ENCODE peak calls at places on chromosomes 4 and X, in seven cellular contexts. One of them, this sample, is unnamed.

GRCh38 chrX:132900631-132901030 is 57.8 kb downstream of the HS6ST2 start:
- DNase-seq in adrenal gland: no peak
- DNase-seq in AG04450: no peak
- DNase-seq in tibial artery: no peak
- DNase-seq in H1: no peak
- DNase-seq in cardiac muscle cell: peak
- DNase-seq in endodermal cell: no peak
- DNase-seq in this sample: no peak

GRCh38 chrX:106220177-106220576 is 52.1 kb downstream of the PWWP3B start:
- DNase-seq in adrenal gland: no peak
- DNase-seq in AG04450: no peak
- DNase-seq in tibial artery: no peak
- DNase-seq in H1: no peak
- DNase-seq in cardiac muscle cell: peak
- DNase-seq in endodermal cell: no peak
- DNase-seq in this sample: no peak

GRCh38 chr4:4396628-4397440 is 9.9 kb downstream of the NSG1 start:
- DNase-seq in adrenal gland: no peak
- DNase-seq in AG04450: peak
- DNase-seq in tibial artery: no peak
- DNase-seq in H1: peak
- DNase-seq in cardiac muscle cell: no peak
- DNase-seq in endodermal cell: peak
- DNase-seq in this sample: no peak

GRCh38 chr4:186724048-186724860 is 598 bp upstream of the FAT1 start:
- DNase-seq in adrenal gland: peak
- DNase-seq in AG04450: no peak
- DNase-seq in tibial artery: peak
- DNase-seq in H1: no peak
- DNase-seq in cardiac muscle cell: peak
- DNase-seq in endodermal cell: peak
- DNase-seq in this sample: peak

GRCh38 chrX:9356846-9357245 is 108.0 kb upstream of the TBL1X start:
- DNase-seq in adrenal gland: no peak
- DNase-seq in AG04450: no peak
- DNase-seq in tibial artery: no peak
- DNase-seq in H1: no peak
- DNase-seq in cardiac muscle cell: no peak
- DNase-seq in endodermal cell: no peak
- DNase-seq in this sample: no peak

GRCh38 chrX:106774981-106775380 is 27.5 kb upstream of the TBC1D8B start:
- DNase-seq in adrenal gland: no peak
- DNase-seq in AG04450: no peak
- DNase-seq in tibial artery: no peak
- DNase-seq in H1: no peak
- DNase-seq in cardiac muscle cell: no peak
- DNase-seq in endodermal cell: no peak
- DNase-seq in this sample: no peak

GRCh38 chr4:48333587-48333986 is 7.7 kb upstream of the SLAIN2 start:
- DNase-seq in adrenal gland: no peak
- DNase-seq in AG04450: no peak
- DNase-seq in tibial artery: no peak
- DNase-seq in H1: no peak
- DNase-seq in cardiac muscle cell: no peak
- DNase-seq in endodermal cell: no peak
- DNase-seq in this sample: no peak

GRCh38 chrX:150084474-150085229 is 146.4 kb upstream of the EOLA2 start:
- DNase-seq in adrenal gland: no peak
- DNase-seq in AG04450: peak
- DNase-seq in tibial artery: no peak
- DNase-seq in H1: no peak
- DNase-seq in cardiac muscle cell: peak
- DNase-seq in endodermal cell: no peak
- DNase-seq in this sample: no peak

GRCh38 chrX:43870758-43871419 is 11.4 kb downstream of the MAOB start:
- DNase-seq in adrenal gland: no peak
- DNase-seq in AG04450: no peak
- DNase-seq in tibial artery: no peak
- DNase-seq in H1: no peak
- DNase-seq in cardiac muscle cell: no peak
- DNase-seq in endodermal cell: no peak
- DNase-seq in this sample: no peak

GRCh38 chrX:74804574-74804973 is 120.7 kb downstream of the NEXMIF start:
- DNase-seq in adrenal gland: no peak
- DNase-seq in AG04450: no peak
- DNase-seq in tibial artery: no peak
- DNase-seq in H1: no peak
- DNase-seq in cardiac muscle cell: no peak
- DNase-seq in endodermal cell: no peak
- DNase-seq in this sample: no peak

GRCh38 chr4:185343726-185344581 is 51.8 kb downstream of the LRP2BP start:
- DNase-seq in adrenal gland: peak
- DNase-seq in AG04450: no peak
- DNase-seq in tibial artery: peak
- DNase-seq in H1: no peak
- DNase-seq in cardiac muscle cell: peak
- DNase-seq in endodermal cell: no peak
- DNase-seq in this sample: no peak

GRCh38 chrX:153627675-153628111 is 19.3 kb upstream of the DUSP9 start:
- DNase-seq in adrenal gland: no peak
- DNase-seq in AG04450: no peak
- DNase-seq in tibial artery: no peak
- DNase-seq in H1: no peak
- DNase-seq in cardiac muscle cell: no peak
- DNase-seq in endodermal cell: no peak
- DNase-seq in this sample: no peak

GRCh38 chr4:20840648-20841190 is 140.5 kb downstream of the PACRGL start:
- DNase-seq in adrenal gland: no peak
- DNase-seq in AG04450: no peak
- DNase-seq in tibial artery: no peak
- DNase-seq in H1: no peak
- DNase-seq in cardiac muscle cell: peak
- DNase-seq in endodermal cell: no peak
- DNase-seq in this sample: no peak

GRCh38 chr4:26746742-26747351 is 113.8 kb upstream of the STIM2 start:
- DNase-seq in adrenal gland: no peak
- DNase-seq in AG04450: no peak
- DNase-seq in tibial artery: no peak
- DNase-seq in H1: no peak
- DNase-seq in cardiac muscle cell: no peak
- DNase-seq in endodermal cell: no peak
- DNase-seq in this sample: no peak

GRCh38 chr4:161555689-161556660 is 607.8 kb downstream of the FSTL5 start:
- DNase-seq in adrenal gland: no peak
- DNase-seq in AG04450: peak
- DNase-seq in tibial artery: no peak
- DNase-seq in H1: no peak
- DNase-seq in cardiac muscle cell: peak
- DNase-seq in endodermal cell: no peak
- DNase-seq in this sample: no peak

GRCh38 chrX:153653556-153653955 is 6.6 kb downstream of the DUSP9 start:
- DNase-seq in adrenal gland: no peak
- DNase-seq in AG04450: no peak
- DNase-seq in tibial artery: no peak
- DNase-seq in H1: no peak
- DNase-seq in cardiac muscle cell: no peak
- DNase-seq in endodermal cell: no peak
- DNase-seq in this sample: no peak

GRCh38 chr4:102815981-102816380 is 11.4 kb downstream of the UBE2D3 start:
- DNase-seq in adrenal gland: no peak
- DNase-seq in AG04450: peak
- DNase-seq in tibial artery: no peak
- DNase-seq in H1: no peak
- DNase-seq in cardiac muscle cell: peak
- DNase-seq in endodermal cell: no peak
- DNase-seq in this sample: no peak

GRCh38 chr4:153004106-153004881 is 68.2 kb downstream of the FHDC1 start:
- DNase-seq in adrenal gland: no peak
- DNase-seq in AG04450: no peak
- DNase-seq in tibial artery: no peak
- DNase-seq in H1: no peak
- DNase-seq in cardiac muscle cell: no peak
- DNase-seq in endodermal cell: no peak
- DNase-seq in this sample: no peak

GRCh38 chrX:110944323-110944761 is 148.7 kb upstream of the CHRDL1 start:
- DNase-seq in adrenal gland: no peak
- DNase-seq in AG04450: no peak
- DNase-seq in tibial artery: peak
- DNase-seq in H1: no peak
- DNase-seq in cardiac muscle cell: no peak
- DNase-seq in endodermal cell: peak
- DNase-seq in this sample: no peak
- H3K4me3 ChIP-seq in adrenal gland: no peak
- H3K4me3 ChIP-seq in AG04450: no peak
- H3K4me3 ChIP-seq in tibial artery: no peak
- H3K4me3 ChIP-seq in H1: peak
- H3K4me3 ChIP-seq in cardiac muscle cell: peak
- H3K4me3 ChIP-seq in endodermal cell: peak
- H3K4me3 ChIP-seq in this sample: peak

DNA sequence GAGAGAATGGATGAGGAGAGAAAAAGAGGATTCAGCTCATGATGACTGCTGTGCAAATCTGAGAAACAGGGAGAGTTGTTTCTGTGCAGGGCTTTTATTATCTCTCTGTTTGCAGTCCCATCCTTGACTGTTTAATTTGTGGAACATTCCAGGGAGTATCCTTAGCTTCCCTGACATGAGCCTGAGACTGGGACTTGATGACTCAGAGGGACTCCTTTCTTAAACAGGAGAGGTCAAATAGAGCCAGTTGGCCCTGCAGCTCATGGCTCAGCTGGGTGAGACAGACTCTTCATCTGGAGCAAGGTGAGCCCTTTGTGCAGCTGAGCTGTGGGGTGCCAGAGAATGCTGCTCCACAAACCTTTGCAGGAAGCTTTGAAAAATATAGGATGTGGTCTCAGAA is 14.3 kb downstream of the ARHGAP24 start:
- DNase-seq in adrenal gland: no peak
- DNase-seq in AG04450: no peak
- DNase-seq in tibial artery: no peak
- DNase-seq in H1: no peak
- DNase-seq in cardiac muscle cell: peak
- DNase-seq in endodermal cell: peak
- DNase-seq in this sample: no peak
- H3K27ac ChIP-seq in adrenal gland: no peak
- H3K27ac ChIP-seq in AG04450: no peak
- H3K27ac ChIP-seq in tibial artery: no peak
- H3K27ac ChIP-seq in H1: no peak
- H3K27ac ChIP-seq in cardiac muscle cell: no peak
- H3K27ac ChIP-seq in endodermal cell: no peak
- H3K27ac ChIP-seq in this sample: no peak

GRCh38 chrX:24055043-24055356 is 244 bp downstream of the EIF2S3 start:
- DNase-seq in adrenal gland: no peak
- DNase-seq in AG04450: no peak
- DNase-seq in tibial artery: no peak
- DNase-seq in H1: no peak
- DNase-seq in cardiac muscle cell: no peak
- DNase-seq in endodermal cell: no peak
- DNase-seq in this sample: no peak
- H3K4me3 ChIP-seq in adrenal gland: no peak
- H3K4me3 ChIP-seq in AG04450: no peak
- H3K4me3 ChIP-seq in tibial artery: no peak
- H3K4me3 ChIP-seq in H1: peak
- H3K4me3 ChIP-seq in cardiac muscle cell: no peak
- H3K4me3 ChIP-seq in endodermal cell: no peak
- H3K4me3 ChIP-seq in this sample: peak

GRCh38 chrX:23493941-23494374 is 159.3 kb downstream of the PTCHD1 start:
- DNase-seq in adrenal gland: no peak
- DNase-seq in AG04450: no peak
- DNase-seq in tibial artery: no peak
- DNase-seq in H1: no peak
- DNase-seq in cardiac muscle cell: peak
- DNase-seq in endodermal cell: no peak
- DNase-seq in this sample: no peak
- H3K27ac ChIP-seq in adrenal gland: no peak
- H3K27ac ChIP-seq in AG04450: no peak
- H3K27ac ChIP-seq in tibial artery: no peak
- H3K27ac ChIP-seq in H1: no peak
- H3K27ac ChIP-seq in cardiac muscle cell: no peak
- H3K27ac ChIP-seq in endodermal cell: no peak
- H3K27ac ChIP-seq in this sample: no peak

GRCh38 chrX:50813843-50814661 is at the start of gene SHROOM4:
- DNase-seq in adrenal gland: peak
- DNase-seq in AG04450: no peak
- DNase-seq in tibial artery: peak
- DNase-seq in H1: peak
- DNase-seq in cardiac muscle cell: peak
- DNase-seq in endodermal cell: peak
- DNase-seq in this sample: no peak
- H3K4me3 ChIP-seq in adrenal gland: no peak
- H3K4me3 ChIP-seq in AG04450: peak
- H3K4me3 ChIP-seq in tibial artery: peak
- H3K4me3 ChIP-seq in H1: peak
- H3K4me3 ChIP-seq in cardiac muscle cell: peak
- H3K4me3 ChIP-seq in endodermal cell: peak
- H3K4me3 ChIP-seq in this sample: peak

DNA sequence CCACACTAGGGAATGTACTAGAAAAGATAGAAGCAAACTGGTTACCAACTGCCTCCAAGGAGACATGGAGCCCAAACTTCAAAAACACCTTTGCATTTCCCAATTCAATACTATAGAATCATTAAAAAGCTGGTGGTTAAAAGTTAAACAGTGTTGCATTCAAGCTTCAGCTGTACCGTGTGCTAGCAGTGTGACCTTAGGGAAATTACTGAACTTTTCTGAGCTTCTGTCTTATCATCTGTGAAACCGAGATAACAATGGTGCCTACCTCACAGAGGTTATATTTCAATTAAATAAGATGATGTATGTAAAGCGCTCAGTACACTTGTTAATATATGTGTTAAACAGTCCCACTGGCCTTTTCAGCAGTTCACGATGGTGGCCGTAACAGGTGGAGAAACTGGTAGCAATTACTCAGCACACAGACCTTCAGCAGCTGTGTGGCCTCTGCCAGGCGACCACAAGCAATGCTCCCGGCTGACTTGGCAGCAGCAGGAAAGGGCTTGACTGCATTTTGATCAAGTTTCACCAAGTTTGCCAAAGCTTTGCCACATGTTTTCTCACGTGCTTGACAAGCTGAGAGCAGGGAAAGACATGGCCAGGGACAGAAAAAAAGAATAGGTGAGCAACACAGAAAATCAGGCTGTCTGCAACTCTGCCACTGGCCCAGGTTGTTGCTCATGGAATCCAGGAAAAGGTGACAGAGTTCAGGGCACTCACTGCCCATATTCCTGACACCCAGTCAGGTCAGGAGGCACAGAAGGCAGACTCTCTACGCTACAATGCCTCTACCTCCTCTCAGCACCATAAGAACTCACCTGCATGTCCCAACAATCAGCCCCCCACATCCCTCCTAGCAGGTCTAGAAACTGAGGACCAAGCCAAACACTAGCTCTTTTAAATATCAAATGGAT is 72.1 kb downstream of the PARM1 start:
- DNase-seq in adrenal gland: no peak
- DNase-seq in AG04450: no peak
- DNase-seq in tibial artery: no peak
- DNase-seq in H1: no peak
- DNase-seq in cardiac muscle cell: no peak
- DNase-seq in endodermal cell: no peak
- DNase-seq in this sample: no peak
- H3K27ac ChIP-seq in adrenal gland: no peak
- H3K27ac ChIP-seq in AG04450: no peak
- H3K27ac ChIP-seq in tibial artery: peak
- H3K27ac ChIP-seq in H1: no peak
- H3K27ac ChIP-seq in cardiac muscle cell: peak
- H3K27ac ChIP-seq in endodermal cell: no peak
- H3K27ac ChIP-seq in this sample: no peak

This sample was measured in coronary artery.